ENCODE peak calls at places on chromosomes 7 and 10, in eight cellular contexts. U is left cardiac atrium, W is HT-29, Y is fibroblast of the conjunctiva, Q is HEK293T, M is T-helper 2 cell, I is mucosa of gallbladder, V is fibroblast of lung. C is an unnamed sample.

GRCh38 chr10:29646238-29646902 is 11.6 kb upstream of the SVIL start:
- DNase-seq in Q (no peak), U (no peak), I (no peak), V (peak; percentile 73), W (no peak), Y (peak; percentile 96), M (no peak), C (peak; percentile 91)

GRCh38 chr10:120432209-120432608 is 24.8 kb upstream of the PLPP4 start:
- DNase-seq in U (no peak), Q (no peak), I (no peak), M (no peak), V (no peak), W (no peak), Y (no peak), C (no peak)

GRCh38 chr7:88027724-88028123 is 93.7 kb downstream of the ADAM22 start:
- DNase-seq in W (no peak), V (no peak), Y (no peak), M (no peak), I (no peak), Q (no peak), U (no peak), C (no peak)

GRCh38 chr7:41125343-41125742 is 577.5 kb downstream of the INHBA start:
- DNase-seq in U (no peak), I (no peak), Q (no peak), M (no peak), Y (no peak), V (no peak), W (no peak), C (no peak)

GRCh38 chr10:116925061-116925460 is 75.8 kb downstream of the ENO4 start:
- DNase-seq in U (no peak), I (no peak), M (no peak), Y (no peak), Q (no peak), V (no peak), W (no peak), C (no peak)

GRCh38 chr7:55191926-55192692 is 173.0 kb upstream of the LANCL2 start:
- DNase-seq in V (peak; percentile 24), Y (no peak), Q (no peak), W (no peak), U (no peak), M (no peak), I (no peak), C (no peak)

GRCh38 chr10:117936136-117936535 is 110.6 kb downstream of the RAB11FIP2 start:
- DNase-seq in M (no peak), U (no peak), I (no peak), W (no peak), Q (no peak), Y (peak; percentile 52), V (peak; percentile 15), C (no peak)

GRCh38 chr7:127066974-127067373 is 185.8 kb downstream of the GRM8 start:
- DNase-seq in M (no peak), Q (no peak), U (no peak), V (no peak), W (peak; percentile 32), Y (no peak), I (peak; percentile 14), C (no peak)

GRCh38 chr7:87220026-87220733 is 648 bp upstream of the TMEM243 start:
- DNase-seq in Q (peak; percentile 84), M (peak; percentile 71), I (peak; percentile 80), U (peak; percentile 87), V (peak; percentile 78), W (peak; percentile 91), Y (no peak), C (peak; percentile 62)

GRCh38 chr10:43576062-43576461 is 1.6 kb upstream of the ZNF239 start:
- DNase-seq in V (no peak), M (no peak), Y (no peak), I (no peak), Q (no peak), U (no peak), W (no peak), C (no peak)

GRCh38 chr7:7761974-7762769 is 43.8 kb upstream of the RPA3 start:
- DNase-seq in V (peak; percentile 32), I (no peak), M (no peak), Q (no peak), W (no peak), U (no peak), Y (peak; percentile 41), C (peak; percentile 89)

GRCh38 chr10:24843256-24843655 is 109.2 kb downstream of the PRTFDC1 start:
- DNase-seq in Y (no peak), W (no peak), M (no peak), U (no peak), Q (no peak), V (no peak), I (no peak), C (peak; percentile 58)

GRCh38 chr10:78543749-78544446 is 510.2 kb downstream of the RPS24 start:
- DNase-seq in Q (no peak), M (no peak), W (no peak), Y (peak; percentile 81), U (peak; percentile 85), V (peak; percentile 97), I (peak; percentile 53), C (peak; percentile 94)

GRCh38 chr7:9945882-9946281 is 1027.8 kb upstream of the PHF14 start:
- DNase-seq in U (no peak), M (no peak), Q (no peak), W (no peak), Y (no peak), I (no peak), V (peak; percentile 24), C (no peak)

GRCh38 chr7:103597606-103598005 is 151.6 kb upstream of the SLC26A5 start:
- DNase-seq in M (no peak), V (no peak), U (no peak), Y (no peak), Q (no peak), W (no peak), I (no peak), C (no peak)

GRCh38 chr7:133827707-133828580 is 299.2 kb upstream of the LRGUK start:
- DNase-seq in Q (no peak), M (no peak), W (no peak), U (no peak), Y (no peak), I (no peak), V (peak; percentile 20), C (no peak)

GRCh38 chr10:21721000-21721670 is 187.1 kb downstream of the MLLT10 start:
- DNase-seq in Y (no peak), W (no peak), Q (no peak), I (no peak), M (no peak), U (no peak), V (peak; percentile 56), C (peak; percentile 41)

GRCh38 chr10:3099291-3100092 is 32.1 kb downstream of the PFKP start:
- DNase-seq in M (no peak), W (no peak), Y (peak; percentile 53), V (peak; percentile 83), Q (no peak), I (no peak), U (no peak), C (peak; percentile 98)

GRCh38 chr7:14717711-14718304 is 184.7 kb downstream of the DGKB start:
- DNase-seq in V (peak; percentile 5), U (no peak), M (no peak), W (peak; percentile 73), Q (peak; percentile 9), I (no peak), Y (no peak), C (peak; percentile 10)

GRCh38 chr7:92753614-92754013 is 82.8 kb downstream of the CDK6 start:
- DNase-seq in Y (no peak), I (no peak), Q (no peak), V (peak; percentile 67), W (no peak), U (no peak), M (no peak), C (no peak)

GRCh38 chr10:49519717-49520116 is 19.2 kb downstream of the ERCC6 start:
- DNase-seq in Q (no peak), I (no peak), Y (no peak), W (no peak), U (no peak), M (no peak), V (no peak), C (no peak)

GRCh38 chr10:69662901-69663300 is 32.9 kb downstream of the FAM241B start:
- DNase-seq in U (no peak), Y (no peak), V (no peak), M (no peak), Q (no peak), I (no peak), W (no peak), C (no peak)

C was measured in amniotic epithelial cell.